ENCODE peak calls at places on chromosome 4, in five cellular contexts. I is H9, H is DMS53, B is ELR, E is iris pigment epithelial cell. C is an unnamed sample.
A peak's percentile ranks its signal among the peaks of the same experiment; 100 is the strongest.

GRCh38 chr4:88244821-88245579 is 39.4 kb downstream of the PPM1K start:
- DNase-seq in E (no peak), H (no peak), B (no peak), I (no peak), C (peak; percentile 20)

GRCh38 chr4:111689214-111689613 is 456.0 kb upstream of the FAM241A start:
- DNase-seq in E (peak; percentile 87), B (peak; percentile 56), I (no peak), H (no peak), C (no peak)

GRCh38 chr4:128831526-128832252 is 22.2 kb downstream of the JADE1 start:
- DNase-seq in E (peak; percentile 64), B (no peak), I (peak; percentile 70), H (peak; percentile 80), C (peak; percentile 58)

GRCh38 chr4:16289872-16290554 is 63.7 kb upstream of the TAPT1 start:
- DNase-seq in I (no peak), H (peak; percentile 69), B (peak; percentile 45), E (peak; percentile 39), C (peak; percentile 69)

GRCh38 chr4:8786166-8786565 is 85.5 kb downstream of the HMX1 start:
- DNase-seq in B (no peak), H (no peak), E (no peak), I (no peak), C (no peak)

GRCh38 chr4:67928547-67928946 is 34.7 kb downstream of the TMPRSS11A start:
- DNase-seq in B (no peak), H (peak; percentile 63), E (no peak), I (no peak), C (no peak)

GRCh38 chr4:108637856-108638255 is 12.5 kb upstream of the OSTC start:
- DNase-seq in B (no peak), E (no peak), I (no peak), H (no peak), C (no peak)

GRCh38 chr4:149835280-149835679 is 19.6 kb upstream of the IQCM start:
- DNase-seq in I (peak; percentile 47), E (no peak), B (no peak), H (no peak), C (peak; percentile 26)

GRCh38 chr4:160180206-160180605 is 1077.3 kb downstream of the RAPGEF2 start:
- DNase-seq in I (no peak), B (peak; percentile 76), E (peak; percentile 25), H (no peak), C (no peak)

GRCh38 chr4:130044788-130045531 is 949.0 kb downstream of the C4orf33 start:
- DNase-seq in E (no peak), B (peak; percentile 12), I (no peak), H (no peak), C (no peak)

GRCh38 chr4:137993232-137993631 is 248.9 kb downstream of the SLC7A11 start:
- DNase-seq in I (no peak), B (peak; percentile 35), E (no peak), H (no peak), C (no peak)

GRCh38 chr4:110824344-110824743 is 201.5 kb upstream of the PITX2 start:
- DNase-seq in B (no peak), H (no peak), E (no peak), I (no peak), C (no peak)

GRCh38 chr4:117835566-117835965 is 198.7 kb upstream of the NDST3 start:
- DNase-seq in I (no peak), H (no peak), E (no peak), B (no peak), C (no peak)

GRCh38 chr4:33160126-33160525 is 2440.0 kb downstream of the PCDH7 start:
- DNase-seq in I (no peak), E (peak; percentile 13), H (peak; percentile 53), B (peak; percentile 54), C (peak; percentile 53)

GRCh38 chr4:156931267-156931666 is 40.3 kb downstream of the PDGFC start:
- DNase-seq in E (peak; percentile 93), I (no peak), B (peak; percentile 85), H (peak; percentile 67), C (no peak)

GRCh38 chr4:184824081-184824775 is 1.5 kb downstream of the ACSL1 start:
- DNase-seq in I (no peak), B (no peak), H (no peak), E (peak; percentile 56), C (no peak)

GRCh38 chr4:10089346-10089745 is 27.3 kb downstream of the WDR1 start:
- DNase-seq in H (peak; percentile 49), B (no peak), I (peak; percentile 56), E (no peak), C (peak; percentile 64)

GRCh38 chr4:68342139-68342538 is 7.8 kb downstream of the YTHDC1 start:
- DNase-seq in E (peak; percentile 86), B (peak; percentile 51), H (peak; percentile 63), I (no peak), C (peak; percentile 24)

GRCh38 chr4:174928174-174928573 is 10.0 kb downstream of the ADAM29 start:
- DNase-seq in E (no peak), I (no peak), B (no peak), H (no peak), C (no peak)

GRCh38 chr4:124980276-124980752 is 267.8 kb upstream of the ANKRD50 start:
- DNase-seq in H (no peak), I (no peak), E (peak; percentile 67), B (peak; percentile 86), C (no peak)

GRCh38 chr4:181957088-181957487 is 286.1 kb upstream of the TENM3 start:
- DNase-seq in I (no peak), B (peak; percentile 62), H (no peak), E (peak; percentile 88), C (no peak)

GRCh38 chr4:6746721-6747689 is 31.0 kb downstream of the BLOC1S4 start:
- DNase-seq in E (no peak), I (no peak), B (no peak), H (peak; percentile 51), C (no peak)

GRCh38 chr4:174012135-174012923 is 271.1 kb downstream of the FBXO8 start:
- DNase-seq in E (no peak), B (no peak), H (no peak), I (no peak), C (no peak)

GRCh38 chr4:158020175-158020574 is 152.7 kb downstream of the GASK1B start:
- DNase-seq in I (no peak), H (peak; percentile 65), B (peak; percentile 85), E (peak; percentile 95), C (peak; percentile 14)

GRCh38 chr4:77007358-77008230 is 58.0 kb downstream of the SEPTIN11 start:
- DNase-seq in B (peak; percentile 67), H (no peak), I (no peak), E (peak; percentile 95), C (peak; percentile 52)

GRCh38 chr4:105061136-105061696 is 85.5 kb upstream of the TET2 start:
- DNase-seq in H (peak; percentile 64), I (peak; percentile 32), B (peak; percentile 44), E (peak; percentile 24), C (peak; percentile 71)

GRCh38 chr4:153488006-153488718 is 22.0 kb downstream of the TMEM131L start:
- DNase-seq in I (no peak), H (no peak), E (peak; percentile 48), B (no peak), C (no peak)

GRCh38 chr4:81460837-81461233 is 10.9 kb downstream of the RASGEF1B start:
- DNase-seq in I (no peak), E (no peak), H (no peak), B (no peak), C (no peak)

GRCh38 chr4:5822617-5823016 is 70.3 kb downstream of the CRMP1 start:
- DNase-seq in H (no peak), E (no peak), B (no peak), I (no peak), C (no peak)

GRCh38 chr4:122480655-122481487 is 24.3 kb upstream of the IL2 start:
- DNase-seq in I (no peak), B (no peak), H (no peak), E (no peak), C (no peak)

GRCh38 chr4:103361926-103362325 is 163.8 kb upstream of the CENPE start:
- DNase-seq in H (no peak), B (no peak), I (no peak), E (no peak), C (no peak)

GRCh38 chr4:70518269-70518668 is at the start of gene AMTN:
- DNase-seq in H (no peak), I (no peak), E (no peak), B (no peak), C (no peak)

GRCh38 chr4:41132055-41132683 is 82.2 kb downstream of the APBB2 start:
- DNase-seq in I (no peak), B (no peak), E (no peak), H (peak; percentile 65), C (no peak)

GRCh38 chr4:4985844-4986243 is 33.4 kb downstream of the CYTL1 start:
- DNase-seq in H (peak; percentile 46), I (peak; percentile 56), E (no peak), B (peak; percentile 25), C (peak; percentile 50)

GRCh38 chr4:7765676-7766075 is 174.0 kb downstream of the AFAP1 start:
- DNase-seq in I (no peak), E (no peak), H (no peak), B (no peak), C (no peak)

GRCh38 chr4:56723201-56723605 is 42.1 kb upstream of the HOPX start:
- DNase-seq in I (no peak), B (no peak), E (no peak), H (no peak), C (no peak)

GRCh38 chr4:7798215-7798995 is 141.3 kb downstream of the AFAP1 start:
- DNase-seq in E (peak; percentile 55), B (peak; percentile 20), H (peak; percentile 22), I (no peak), C (no peak)

C was measured in GM23338.